ENCODE peak calls at places on chromosome X, in six cellular contexts. One of them, this sample, is unnamed.

GRCh38 chrX:132165005-132165404 is 37.2 kb upstream of the FRMD7 start:
- DNase-seq in activated T-helper 1 cell treated with anti-CD3 and anti-CD28 coated beads, Interleukin-12 subunit alpha, Interleukin-12 subunit beta, Interleukin-2, Interleukin-4 antibody, amounts not matched to agents 30 ng/mL and 10 ng/mL and 1 ng/mL, durations not matched to agents 14 hours and 24 hours and 36 hours: no peak
- DNase-seq in pulmonary artery endothelial cell: no peak
- DNase-seq in NCI-H2107: no peak
- DNase-seq in neural crest cell: no peak
- DNase-seq in NCI-H774: no peak
- DNase-seq in this sample: no peak

GRCh38 chrX:56766554-56767412 is 37.7 kb downstream of the NBDY start:
- DNase-seq in NCI-H774: no peak
- DNase-seq in neural crest cell: no peak
- DNase-seq in pulmonary artery endothelial cell: no peak
- DNase-seq in activated T-helper 1 cell treated with anti-CD3 and anti-CD28 coated beads, Interleukin-12 subunit alpha, Interleukin-12 subunit beta, Interleukin-2, Interleukin-4 antibody, amounts not matched to agents 30 ng/mL and 10 ng/mL and 1 ng/mL, durations not matched to agents 14 hours and 24 hours and 36 hours: no peak
- DNase-seq in NCI-H2107: no peak
- DNase-seq in this sample: no peak

GRCh38 chrX:69262036-69262905 is 97.0 kb upstream of the PJA1 start:
- DNase-seq in activated T-helper 1 cell treated with anti-CD3 and anti-CD28 coated beads, Interleukin-12 subunit alpha, Interleukin-12 subunit beta, Interleukin-2, Interleukin-4 antibody, amounts not matched to agents 30 ng/mL and 10 ng/mL and 1 ng/mL, durations not matched to agents 14 hours and 24 hours and 36 hours: no peak
- DNase-seq in NCI-H774: no peak
- DNase-seq in NCI-H2107: no peak
- DNase-seq in neural crest cell: no peak
- DNase-seq in pulmonary artery endothelial cell: no peak
- DNase-seq in this sample: no peak

GRCh38 chrX:150314186-150314585 is 48.9 kb upstream of the MAMLD1 start:
- DNase-seq in pulmonary artery endothelial cell: no peak
- DNase-seq in neural crest cell: no peak
- DNase-seq in NCI-H774: no peak
- DNase-seq in activated T-helper 1 cell treated with anti-CD3 and anti-CD28 coated beads, Interleukin-12 subunit alpha, Interleukin-12 subunit beta, Interleukin-2, Interleukin-4 antibody, amounts not matched to agents 30 ng/mL and 10 ng/mL and 1 ng/mL, durations not matched to agents 14 hours and 24 hours and 36 hours: no peak
- DNase-seq in NCI-H2107: no peak
- DNase-seq in this sample: no peak

GRCh38 chrX:134075894-134076718 is 90.7 kb upstream of the GPC3 start:
- DNase-seq in NCI-H774: no peak
- DNase-seq in activated T-helper 1 cell treated with anti-CD3 and anti-CD28 coated beads, Interleukin-12 subunit alpha, Interleukin-12 subunit beta, Interleukin-2, Interleukin-4 antibody, amounts not matched to agents 30 ng/mL and 10 ng/mL and 1 ng/mL, durations not matched to agents 14 hours and 24 hours and 36 hours: no peak
- DNase-seq in pulmonary artery endothelial cell: no peak
- DNase-seq in neural crest cell: no peak
- DNase-seq in NCI-H2107: no peak
- DNase-seq in this sample: no peak

GRCh38 chrX:17537652-17538301 is 162.8 kb downstream of the NHS start:
- DNase-seq in pulmonary artery endothelial cell: no peak
- DNase-seq in NCI-H2107: no peak
- DNase-seq in NCI-H774: no peak
- DNase-seq in activated T-helper 1 cell treated with anti-CD3 and anti-CD28 coated beads, Interleukin-12 subunit alpha, Interleukin-12 subunit beta, Interleukin-2, Interleukin-4 antibody, amounts not matched to agents 30 ng/mL and 10 ng/mL and 1 ng/mL, durations not matched to agents 14 hours and 24 hours and 36 hours: no peak
- DNase-seq in neural crest cell: peak; percentile 36
- DNase-seq in this sample: no peak

GRCh38 chrX:102599950-102600579 is 750 bp downstream of the ARMCX5 start:
- DNase-seq in NCI-H774: no peak
- DNase-seq in NCI-H2107: no peak
- DNase-seq in activated T-helper 1 cell treated with anti-CD3 and anti-CD28 coated beads, Interleukin-12 subunit alpha, Interleukin-12 subunit beta, Interleukin-2, Interleukin-4 antibody, amounts not matched to agents 30 ng/mL and 10 ng/mL and 1 ng/mL, durations not matched to agents 14 hours and 24 hours and 36 hours: no peak
- DNase-seq in neural crest cell: no peak
- DNase-seq in pulmonary artery endothelial cell: peak; percentile 5
- DNase-seq in this sample: no peak

GRCh38 chrX:118448273-118448783 is 47.3 kb upstream of the DOCK11 start:
- DNase-seq in neural crest cell: no peak
- DNase-seq in NCI-H774: no peak
- DNase-seq in pulmonary artery endothelial cell: no peak
- DNase-seq in activated T-helper 1 cell treated with anti-CD3 and anti-CD28 coated beads, Interleukin-12 subunit alpha, Interleukin-12 subunit beta, Interleukin-2, Interleukin-4 antibody, amounts not matched to agents 30 ng/mL and 10 ng/mL and 1 ng/mL, durations not matched to agents 14 hours and 24 hours and 36 hours: no peak
- DNase-seq in NCI-H2107: no peak
- DNase-seq in this sample: no peak

GRCh38 chrX:130098202-130098552 is 12.1 kb downstream of the ELF4 start:
- DNase-seq in NCI-H774: no peak
- DNase-seq in neural crest cell: no peak
- DNase-seq in activated T-helper 1 cell treated with anti-CD3 and anti-CD28 coated beads, Interleukin-12 subunit alpha, Interleukin-12 subunit beta, Interleukin-2, Interleukin-4 antibody, amounts not matched to agents 30 ng/mL and 10 ng/mL and 1 ng/mL, durations not matched to agents 14 hours and 24 hours and 36 hours: no peak
- DNase-seq in pulmonary artery endothelial cell: no peak
- DNase-seq in NCI-H2107: no peak
- DNase-seq in this sample: no peak

GRCh38 chrX:77785400-77785745 is 643 bp downstream of the ATRX start:
- DNase-seq in NCI-H2107: peak; percentile 20
- DNase-seq in NCI-H774: no peak
- DNase-seq in neural crest cell: peak; percentile 9
- DNase-seq in pulmonary artery endothelial cell: no peak
- DNase-seq in activated T-helper 1 cell treated with anti-CD3 and anti-CD28 coated beads, Interleukin-12 subunit alpha, Interleukin-12 subunit beta, Interleukin-2, Interleukin-4 antibody, amounts not matched to agents 30 ng/mL and 10 ng/mL and 1 ng/mL, durations not matched to agents 14 hours and 24 hours and 36 hours: no peak
- DNase-seq in this sample: no peak

GRCh38 chrX:49876750-49877149 is 2.5 kb upstream of the USP27X start:
- DNase-seq in NCI-H774: no peak
- DNase-seq in NCI-H2107: no peak
- DNase-seq in pulmonary artery endothelial cell: no peak
- DNase-seq in activated T-helper 1 cell treated with anti-CD3 and anti-CD28 coated beads, Interleukin-12 subunit alpha, Interleukin-12 subunit beta, Interleukin-2, Interleukin-4 antibody, amounts not matched to agents 30 ng/mL and 10 ng/mL and 1 ng/mL, durations not matched to agents 14 hours and 24 hours and 36 hours: no peak
- DNase-seq in neural crest cell: no peak
- DNase-seq in this sample: peak; percentile 18

GRCh38 chrX:149962859-149963757 is 24.8 kb upstream of the EOLA2 start:
- DNase-seq in NCI-H774: peak; percentile 24
- DNase-seq in neural crest cell: peak; percentile 26
- DNase-seq in activated T-helper 1 cell treated with anti-CD3 and anti-CD28 coated beads, Interleukin-12 subunit alpha, Interleukin-12 subunit beta, Interleukin-2, Interleukin-4 antibody, amounts not matched to agents 30 ng/mL and 10 ng/mL and 1 ng/mL, durations not matched to agents 14 hours and 24 hours and 36 hours: no peak
- DNase-seq in NCI-H2107: peak; percentile 33
- DNase-seq in pulmonary artery endothelial cell: peak; percentile 15
- DNase-seq in this sample: peak; percentile 25

GRCh38 chrX:131227608-131228007 is 61.5 kb downstream of the IGSF1 start:
- DNase-seq in NCI-H2107: no peak
- DNase-seq in NCI-H774: no peak
- DNase-seq in pulmonary artery endothelial cell: no peak
- DNase-seq in activated T-helper 1 cell treated with anti-CD3 and anti-CD28 coated beads, Interleukin-12 subunit alpha, Interleukin-12 subunit beta, Interleukin-2, Interleukin-4 antibody, amounts not matched to agents 30 ng/mL and 10 ng/mL and 1 ng/mL, durations not matched to agents 14 hours and 24 hours and 36 hours: no peak
- DNase-seq in neural crest cell: no peak
- DNase-seq in this sample: no peak

GRCh38 chrX:55357236-55357635 is 92.5 kb upstream of the PAGE3 start:
- DNase-seq in pulmonary artery endothelial cell: no peak
- DNase-seq in NCI-H774: no peak
- DNase-seq in activated T-helper 1 cell treated with anti-CD3 and anti-CD28 coated beads, Interleukin-12 subunit alpha, Interleukin-12 subunit beta, Interleukin-2, Interleukin-4 antibody, amounts not matched to agents 30 ng/mL and 10 ng/mL and 1 ng/mL, durations not matched to agents 14 hours and 24 hours and 36 hours: no peak
- DNase-seq in NCI-H2107: no peak
- DNase-seq in neural crest cell: no peak
- DNase-seq in this sample: no peak

GRCh38 chrX:9992061-9992460 is 24.9 kb downstream of the CLDN34 start:
- DNase-seq in NCI-H2107: no peak
- DNase-seq in neural crest cell: no peak
- DNase-seq in activated T-helper 1 cell treated with anti-CD3 and anti-CD28 coated beads, Interleukin-12 subunit alpha, Interleukin-12 subunit beta, Interleukin-2, Interleukin-4 antibody, amounts not matched to agents 30 ng/mL and 10 ng/mL and 1 ng/mL, durations not matched to agents 14 hours and 24 hours and 36 hours: no peak
- DNase-seq in NCI-H774: no peak
- DNase-seq in pulmonary artery endothelial cell: no peak
- DNase-seq in this sample: no peak

GRCh38 chrX:86604620-86605019 is 456.4 kb downstream of the DACH2 start:
- DNase-seq in activated T-helper 1 cell treated with anti-CD3 and anti-CD28 coated beads, Interleukin-12 subunit alpha, Interleukin-12 subunit beta, Interleukin-2, Interleukin-4 antibody, amounts not matched to agents 30 ng/mL and 10 ng/mL and 1 ng/mL, durations not matched to agents 14 hours and 24 hours and 36 hours: no peak
- DNase-seq in neural crest cell: no peak
- DNase-seq in NCI-H2107: no peak
- DNase-seq in pulmonary artery endothelial cell: no peak
- DNase-seq in NCI-H774: no peak
- DNase-seq in this sample: no peak

GRCh38 chrX:133859860-133860259 is 125.5 kb downstream of the GPC3 start:
- DNase-seq in NCI-H2107: no peak
- DNase-seq in pulmonary artery endothelial cell: no peak
- DNase-seq in neural crest cell: no peak
- DNase-seq in NCI-H774: no peak
- DNase-seq in activated T-helper 1 cell treated with anti-CD3 and anti-CD28 coated beads, Interleukin-12 subunit alpha, Interleukin-12 subunit beta, Interleukin-2, Interleukin-4 antibody, amounts not matched to agents 30 ng/mL and 10 ng/mL and 1 ng/mL, durations not matched to agents 14 hours and 24 hours and 36 hours: no peak
- DNase-seq in this sample: no peak

GRCh38 chrX:84715315-84715714 is 213.1 kb upstream of the HDX start:
- DNase-seq in activated T-helper 1 cell treated with anti-CD3 and anti-CD28 coated beads, Interleukin-12 subunit alpha, Interleukin-12 subunit beta, Interleukin-2, Interleukin-4 antibody, amounts not matched to agents 30 ng/mL and 10 ng/mL and 1 ng/mL, durations not matched to agents 14 hours and 24 hours and 36 hours: no peak
- DNase-seq in NCI-H2107: no peak
- DNase-seq in NCI-H774: no peak
- DNase-seq in neural crest cell: no peak
- DNase-seq in pulmonary artery endothelial cell: no peak
- DNase-seq in this sample: no peak

GRCh38 chrX:48003367-48003757 is 427 bp downstream of the ZNF182 start:
- DNase-seq in pulmonary artery endothelial cell: no peak
- DNase-seq in neural crest cell: no peak
- DNase-seq in NCI-H774: no peak
- DNase-seq in activated T-helper 1 cell treated with anti-CD3 and anti-CD28 coated beads, Interleukin-12 subunit alpha, Interleukin-12 subunit beta, Interleukin-2, Interleukin-4 antibody, amounts not matched to agents 30 ng/mL and 10 ng/mL and 1 ng/mL, durations not matched to agents 14 hours and 24 hours and 36 hours: no peak
- DNase-seq in NCI-H2107: no peak
- DNase-seq in this sample: peak; percentile 21

GRCh38 chrX:112672788-112673560 is 6.8 kb downstream of the LHFPL1 start:
- DNase-seq in NCI-H774: no peak
- DNase-seq in pulmonary artery endothelial cell: no peak
- DNase-seq in NCI-H2107: no peak
- DNase-seq in activated T-helper 1 cell treated with anti-CD3 and anti-CD28 coated beads, Interleukin-12 subunit alpha, Interleukin-12 subunit beta, Interleukin-2, Interleukin-4 antibody, amounts not matched to agents 30 ng/mL and 10 ng/mL and 1 ng/mL, durations not matched to agents 14 hours and 24 hours and 36 hours: no peak
- DNase-seq in neural crest cell: no peak
- DNase-seq in this sample: no peak

GRCh38 chrX:86348669-86349068 is 200.4 kb downstream of the DACH2 start:
- DNase-seq in neural crest cell: no peak
- DNase-seq in NCI-H2107: no peak
- DNase-seq in pulmonary artery endothelial cell: no peak
- DNase-seq in activated T-helper 1 cell treated with anti-CD3 and anti-CD28 coated beads, Interleukin-12 subunit alpha, Interleukin-12 subunit beta, Interleukin-2, Interleukin-4 antibody, amounts not matched to agents 30 ng/mL and 10 ng/mL and 1 ng/mL, durations not matched to agents 14 hours and 24 hours and 36 hours: no peak
- DNase-seq in NCI-H774: no peak
- DNase-seq in this sample: no peak

GRCh38 chrX:120672389-120672788 is 42.5 kb upstream of the C1GALT1C1 start:
- DNase-seq in NCI-H774: no peak
- DNase-seq in NCI-H2107: no peak
- DNase-seq in neural crest cell: no peak
- DNase-seq in activated T-helper 1 cell treated with anti-CD3 and anti-CD28 coated beads, Interleukin-12 subunit alpha, Interleukin-12 subunit beta, Interleukin-2, Interleukin-4 antibody, amounts not matched to agents 30 ng/mL and 10 ng/mL and 1 ng/mL, durations not matched to agents 14 hours and 24 hours and 36 hours: no peak
- DNase-seq in pulmonary artery endothelial cell: peak; percentile 85
- DNase-seq in this sample: no peak

GRCh38 chrX:152646961-152647360 is 9.3 kb downstream of the GABRQ start:
- DNase-seq in NCI-H774: no peak
- DNase-seq in NCI-H2107: no peak
- DNase-seq in neural crest cell: no peak
- DNase-seq in activated T-helper 1 cell treated with anti-CD3 and anti-CD28 coated beads, Interleukin-12 subunit alpha, Interleukin-12 subunit beta, Interleukin-2, Interleukin-4 antibody, amounts not matched to agents 30 ng/mL and 10 ng/mL and 1 ng/mL, durations not matched to agents 14 hours and 24 hours and 36 hours: no peak
- DNase-seq in pulmonary artery endothelial cell: no peak
- DNase-seq in this sample: no peak

GRCh38 chrX:13001961-13002671 is 27.2 kb downstream of the TMSB4X start:
- DNase-seq in neural crest cell: no peak
- DNase-seq in NCI-H774: no peak
- DNase-seq in pulmonary artery endothelial cell: no peak
- DNase-seq in activated T-helper 1 cell treated with anti-CD3 and anti-CD28 coated beads, Interleukin-12 subunit alpha, Interleukin-12 subunit beta, Interleukin-2, Interleukin-4 antibody, amounts not matched to agents 30 ng/mL and 10 ng/mL and 1 ng/mL, durations not matched to agents 14 hours and 24 hours and 36 hours: no peak
- DNase-seq in NCI-H2107: no peak
- DNase-seq in this sample: no peak

GRCh38 chrX:137052641-137053235 is 18.9 kb upstream of the GPR101 start:
- DNase-seq in pulmonary artery endothelial cell: no peak
- DNase-seq in activated T-helper 1 cell treated with anti-CD3 and anti-CD28 coated beads, Interleukin-12 subunit alpha, Interleukin-12 subunit beta, Interleukin-2, Interleukin-4 antibody, amounts not matched to agents 30 ng/mL and 10 ng/mL and 1 ng/mL, durations not matched to agents 14 hours and 24 hours and 36 hours: no peak
- DNase-seq in NCI-H2107: no peak
- DNase-seq in NCI-H774: peak; percentile 28
- DNase-seq in neural crest cell: no peak
- DNase-seq in this sample: peak; percentile 25

GRCh38 chrX:17527135-17527701 is 152.2 kb downstream of the NHS start:
- DNase-seq in neural crest cell: no peak
- DNase-seq in NCI-H2107: no peak
- DNase-seq in NCI-H774: no peak
- DNase-seq in activated T-helper 1 cell treated with anti-CD3 and anti-CD28 coated beads, Interleukin-12 subunit alpha, Interleukin-12 subunit beta, Interleukin-2, Interleukin-4 antibody, amounts not matched to agents 30 ng/mL and 10 ng/mL and 1 ng/mL, durations not matched to agents 14 hours and 24 hours and 36 hours: no peak
- DNase-seq in pulmonary artery endothelial cell: no peak
- DNase-seq in this sample: no peak

GRCh38 chrX:116204947-116205346 is 34.4 kb downstream of the AGTR2 start:
- DNase-seq in pulmonary artery endothelial cell: no peak
- DNase-seq in neural crest cell: no peak
- DNase-seq in activated T-helper 1 cell treated with anti-CD3 and anti-CD28 coated beads, Interleukin-12 subunit alpha, Interleukin-12 subunit beta, Interleukin-2, Interleukin-4 antibody, amounts not matched to agents 30 ng/mL and 10 ng/mL and 1 ng/mL, durations not matched to agents 14 hours and 24 hours and 36 hours: no peak
- DNase-seq in NCI-H774: peak; percentile 28
- DNase-seq in NCI-H2107: no peak
- DNase-seq in this sample: no peak

GRCh38 chrX:18886344-18887161 is 97.4 kb downstream of the PHKA2 start:
- DNase-seq in NCI-H774: peak; percentile 24
- DNase-seq in neural crest cell: peak; percentile 29
- DNase-seq in pulmonary artery endothelial cell: no peak
- DNase-seq in activated T-helper 1 cell treated with anti-CD3 and anti-CD28 coated beads, Interleukin-12 subunit alpha, Interleukin-12 subunit beta, Interleukin-2, Interleukin-4 antibody, amounts not matched to agents 30 ng/mL and 10 ng/mL and 1 ng/mL, durations not matched to agents 14 hours and 24 hours and 36 hours: peak; percentile 12
- DNase-seq in NCI-H2107: no peak
- DNase-seq in this sample: peak; percentile 50

GRCh38 chrX:69083785-69084184 is 81.5 kb downstream of the PJA1 start:
- DNase-seq in NCI-H2107: no peak
- DNase-seq in neural crest cell: no peak
- DNase-seq in NCI-H774: no peak
- DNase-seq in activated T-helper 1 cell treated with anti-CD3 and anti-CD28 coated beads, Interleukin-12 subunit alpha, Interleukin-12 subunit beta, Interleukin-2, Interleukin-4 antibody, amounts not matched to agents 30 ng/mL and 10 ng/mL and 1 ng/mL, durations not matched to agents 14 hours and 24 hours and 36 hours: no peak
- DNase-seq in pulmonary artery endothelial cell: no peak
- DNase-seq in this sample: no peak

GRCh38 chrX:53133400-53133799 is 39.5 kb downstream of the KANTR start:
- DNase-seq in activated T-helper 1 cell treated with anti-CD3 and anti-CD28 coated beads, Interleukin-12 subunit alpha, Interleukin-12 subunit beta, Interleukin-2, Interleukin-4 antibody, amounts not matched to agents 30 ng/mL and 10 ng/mL and 1 ng/mL, durations not matched to agents 14 hours and 24 hours and 36 hours: no peak
- DNase-seq in neural crest cell: no peak
- DNase-seq in pulmonary artery endothelial cell: no peak
- DNase-seq in NCI-H2107: peak; percentile 30
- DNase-seq in NCI-H774: no peak
- DNase-seq in this sample: no peak

GRCh38 chrX:37509349-37509748 is 62.1 kb upstream of the LANCL3 start:
- DNase-seq in NCI-H2107: no peak
- DNase-seq in pulmonary artery endothelial cell: no peak
- DNase-seq in NCI-H774: no peak
- DNase-seq in neural crest cell: no peak
- DNase-seq in activated T-helper 1 cell treated with anti-CD3 and anti-CD28 coated beads, Interleukin-12 subunit alpha, Interleukin-12 subunit beta, Interleukin-2, Interleukin-4 antibody, amounts not matched to agents 30 ng/mL and 10 ng/mL and 1 ng/mL, durations not matched to agents 14 hours and 24 hours and 36 hours: no peak
- DNase-seq in this sample: no peak

GRCh38 chrX:77635372-77635771 is 150.6 kb downstream of the ATRX start:
- DNase-seq in neural crest cell: no peak
- DNase-seq in activated T-helper 1 cell treated with anti-CD3 and anti-CD28 coated beads, Interleukin-12 subunit alpha, Interleukin-12 subunit beta, Interleukin-2, Interleukin-4 antibody, amounts not matched to agents 30 ng/mL and 10 ng/mL and 1 ng/mL, durations not matched to agents 14 hours and 24 hours and 36 hours: no peak
- DNase-seq in NCI-H774: no peak
- DNase-seq in pulmonary artery endothelial cell: no peak
- DNase-seq in NCI-H2107: no peak
- DNase-seq in this sample: no peak

GRCh38 chrX:77565278-77565677 is 118.1 kb downstream of the FGF16 start:
- DNase-seq in neural crest cell: no peak
- DNase-seq in NCI-H774: no peak
- DNase-seq in pulmonary artery endothelial cell: no peak
- DNase-seq in activated T-helper 1 cell treated with anti-CD3 and anti-CD28 coated beads, Interleukin-12 subunit alpha, Interleukin-12 subunit beta, Interleukin-2, Interleukin-4 antibody, amounts not matched to agents 30 ng/mL and 10 ng/mL and 1 ng/mL, durations not matched to agents 14 hours and 24 hours and 36 hours: no peak
- DNase-seq in NCI-H2107: no peak
- DNase-seq in this sample: no peak

GRCh38 chrX:134533952-134534351 is 74.0 kb downstream of the HPRT1 start:
- DNase-seq in NCI-H774: no peak
- DNase-seq in pulmonary artery endothelial cell: no peak
- DNase-seq in neural crest cell: no peak
- DNase-seq in NCI-H2107: no peak
- DNase-seq in activated T-helper 1 cell treated with anti-CD3 and anti-CD28 coated beads, Interleukin-12 subunit alpha, Interleukin-12 subunit beta, Interleukin-2, Interleukin-4 antibody, amounts not matched to agents 30 ng/mL and 10 ng/mL and 1 ng/mL, durations not matched to agents 14 hours and 24 hours and 36 hours: no peak
- DNase-seq in this sample: no peak

GRCh38 chrX:46687619-46688018 is 71.3 kb downstream of the SLC9A7 start:
- DNase-seq in NCI-H774: no peak
- DNase-seq in pulmonary artery endothelial cell: no peak
- DNase-seq in NCI-H2107: no peak
- DNase-seq in neural crest cell: no peak
- DNase-seq in activated T-helper 1 cell treated with anti-CD3 and anti-CD28 coated beads, Interleukin-12 subunit alpha, Interleukin-12 subunit beta, Interleukin-2, Interleukin-4 antibody, amounts not matched to agents 30 ng/mL and 10 ng/mL and 1 ng/mL, durations not matched to agents 14 hours and 24 hours and 36 hours: no peak
- DNase-seq in this sample: no peak

GRCh38 chrX:40170830-40171512 is 73.2 kb upstream of the BCOR start:
- DNase-seq in NCI-H2107: no peak
- DNase-seq in activated T-helper 1 cell treated with anti-CD3 and anti-CD28 coated beads, Interleukin-12 subunit alpha, Interleukin-12 subunit beta, Interleukin-2, Interleukin-4 antibody, amounts not matched to agents 30 ng/mL and 10 ng/mL and 1 ng/mL, durations not matched to agents 14 hours and 24 hours and 36 hours: no peak
- DNase-seq in pulmonary artery endothelial cell: no peak
- DNase-seq in NCI-H774: no peak
- DNase-seq in neural crest cell: no peak
- DNase-seq in this sample: no peak

GRCh38 chrX:69424161-69424560 is 80.0 kb upstream of the NALF2 start:
- DNase-seq in NCI-H2107: no peak
- DNase-seq in NCI-H774: no peak
- DNase-seq in pulmonary artery endothelial cell: no peak
- DNase-seq in activated T-helper 1 cell treated with anti-CD3 and anti-CD28 coated beads, Interleukin-12 subunit alpha, Interleukin-12 subunit beta, Interleukin-2, Interleukin-4 antibody, amounts not matched to agents 30 ng/mL and 10 ng/mL and 1 ng/mL, durations not matched to agents 14 hours and 24 hours and 36 hours: no peak
- DNase-seq in neural crest cell: no peak
- DNase-seq in this sample: no peak

GRCh38 chrX:121102101-121102500 is 54.7 kb downstream of the GLUD2 start:
- DNase-seq in NCI-H774: no peak
- DNase-seq in NCI-H2107: no peak
- DNase-seq in pulmonary artery endothelial cell: no peak
- DNase-seq in neural crest cell: no peak
- DNase-seq in activated T-helper 1 cell treated with anti-CD3 and anti-CD28 coated beads, Interleukin-12 subunit alpha, Interleukin-12 subunit beta, Interleukin-2, Interleukin-4 antibody, amounts not matched to agents 30 ng/mL and 10 ng/mL and 1 ng/mL, durations not matched to agents 14 hours and 24 hours and 36 hours: no peak
- DNase-seq in this sample: no peak

GRCh38 chrX:133838761-133839676 is 146.4 kb downstream of the GPC3 start:
- DNase-seq in pulmonary artery endothelial cell: peak; percentile 2
- DNase-seq in NCI-H774: no peak
- DNase-seq in neural crest cell: peak; percentile 70
- DNase-seq in activated T-helper 1 cell treated with anti-CD3 and anti-CD28 coated beads, Interleukin-12 subunit alpha, Interleukin-12 subunit beta, Interleukin-2, Interleukin-4 antibody, amounts not matched to agents 30 ng/mL and 10 ng/mL and 1 ng/mL, durations not matched to agents 14 hours and 24 hours and 36 hours: no peak
- DNase-seq in NCI-H2107: no peak
- DNase-seq in this sample: peak; percentile 15